ENCODE peak calls at places on chromosomes 11 and 22, in ten cellular contexts. C, D, P, Y, T, X, Q, A, I and R are unnamed samples.

GRCh38 chr22:38267086-38267485 is 5.7 kb downstream of the TMEM184B start:
- DNase-seq in C (peak; percentile 45), D (no peak), P (peak; percentile 24), Y (no peak), T (no peak), X (peak; percentile 42), Q (no peak), A (peak; percentile 84), I (no peak), R (peak; percentile 81)

GRCh38 chr22:41028841-41029240 is 63.6 kb upstream of the EP300 start:
- DNase-seq in C (peak; percentile 89), D (no peak), P (peak; percentile 37), Y (no peak), T (peak; percentile 62), X (peak; percentile 76), Q (no peak), A (peak; percentile 17), I (no peak), R (no peak)

GRCh38 chr11:64724863-64725535 is 2.0 kb upstream of the NRXN2 start:
- DNase-seq in C (no peak), D (no peak), P (no peak), Y (no peak), T (no peak), X (no peak), Q (no peak), A (no peak), I (no peak), R (no peak)

GRCh38 chr11:111918390-111919256 is at the start of gene C11orf52:
- DNase-seq in C (peak; percentile 56), D (no peak), P (no peak), Y (peak; percentile 89), T (no peak), X (no peak), Q (peak; percentile 64), A (no peak), I (no peak), R (no peak)

GRCh38 chr11:42960521-42961088 is 351.2 kb upstream of the API5 start:
- DNase-seq in C (no peak), D (no peak), P (no peak), Y (no peak), T (no peak), X (no peak), Q (no peak), A (no peak), I (no peak), R (no peak)

GRCh38 chr11:71914127-71914526 is 14.3 kb downstream of the XNDC1N start:
- DNase-seq in C (no peak), D (no peak), P (no peak), Y (no peak), T (no peak), X (no peak), Q (no peak), A (no peak), I (no peak), R (no peak)

GRCh38 chr11:68313574-68314202 is 1.3 kb downstream of the LRP5 start:
- DNase-seq in C (peak; percentile 30), D (no peak), P (peak; percentile 32), Y (no peak), T (no peak), X (no peak), Q (no peak), A (no peak), I (no peak), R (no peak)

GRCh38 chr11:76623171-76623883 is 47.2 kb downstream of the LRRC32 start:
- DNase-seq in C (no peak), D (no peak), P (peak; percentile 37), Y (no peak), T (no peak), X (no peak), Q (no peak), A (no peak), I (no peak), R (no peak)

GRCh38 chr11:58597749-58598148 is 18.9 kb downstream of the ZFP91 start:
- DNase-seq in C (no peak), D (no peak), P (no peak), Y (no peak), T (no peak), X (no peak), Q (no peak), A (no peak), I (no peak), R (no peak)

GRCh38 chr11:119318240-119319135 is 1.6 kb upstream of the MCAM start:
- DNase-seq in C (peak; percentile 61), D (no peak), P (peak; percentile 80), Y (no peak), T (peak; percentile 58), X (no peak), Q (peak; percentile 87), A (peak; percentile 71), I (no peak), R (no peak)

GRCh38 chr11:11740081-11740702 is 101.6 kb upstream of the USP47 start:
- DNase-seq in C (no peak), D (no peak), P (no peak), Y (no peak), T (no peak), X (no peak), Q (no peak), A (no peak), I (no peak), R (no peak)

GRCh38 chr11:45285931-45286632 is at the start of gene SYT13:
- DNase-seq in C (no peak), D (no peak), P (peak; percentile 51), Y (peak; percentile 78), T (no peak), X (no peak), Q (no peak), A (no peak), I (no peak), R (no peak)